ENCODE peak calls at places on chromosomes 6 and 20, in four cellular contexts. One of them, this sample, is unnamed.

GRCh38 chr20:34240698-34241615 is at the start of gene ASIP:
- DNase-seq in cerebellar cortex: no peak
- DNase-seq in caudate nucleus: no peak
- DNase-seq in occipital lobe: no peak
- DNase-seq in this sample: no peak

GRCh38 chr6:46134216-46134615 is 4.4 kb downstream of the ENPP4 start:
- DNase-seq in cerebellar cortex: no peak
- DNase-seq in caudate nucleus: no peak
- DNase-seq in occipital lobe: no peak
- DNase-seq in this sample: no peak

GRCh38 chr6:125781307-125781868 is 9.4 kb upstream of the NCOA7 start:
- DNase-seq in cerebellar cortex: peak
- DNase-seq in caudate nucleus: no peak
- DNase-seq in occipital lobe: no peak
- DNase-seq in this sample: no peak

GRCh38 chr20:23257848-23258746 is 92.5 kb upstream of the NXT1 start:
- DNase-seq in cerebellar cortex: no peak
- DNase-seq in caudate nucleus: no peak
- DNase-seq in occipital lobe: no peak
- DNase-seq in this sample: no peak

GRCh38 chr6:80269331-80269730 is 162.9 kb downstream of the BCKDHB start:
- DNase-seq in cerebellar cortex: no peak
- DNase-seq in caudate nucleus: no peak
- DNase-seq in occipital lobe: no peak
- DNase-seq in this sample: no peak

GRCh38 chr6:98579089-98579488 is 255.3 kb upstream of the POU3F2 start:
- DNase-seq in cerebellar cortex: no peak
- DNase-seq in caudate nucleus: no peak
- DNase-seq in occipital lobe: no peak
- DNase-seq in this sample: no peak

GRCh38 chr6:4059115-4059777 is 19.7 kb downstream of the FAM217A start:
- DNase-seq in cerebellar cortex: no peak
- DNase-seq in caudate nucleus: no peak
- DNase-seq in occipital lobe: no peak
- DNase-seq in this sample: no peak

GRCh38 chr20:4737857-4738627 is 16.3 kb downstream of the PRND start:
- DNase-seq in cerebellar cortex: no peak
- DNase-seq in caudate nucleus: no peak
- DNase-seq in occipital lobe: no peak
- DNase-seq in this sample: no peak

GRCh38 chr6:33279971-33280511 is 3.1 kb downstream of the B3GALT4 start:
- DNase-seq in cerebellar cortex: peak
- DNase-seq in caudate nucleus: no peak
- DNase-seq in occipital lobe: no peak
- DNase-seq in this sample: peak

GRCh38 chr20:63086421-63087235 is 79.9 kb upstream of the BHLHE23 start:
- DNase-seq in cerebellar cortex: no peak
- DNase-seq in caudate nucleus: no peak
- DNase-seq in occipital lobe: no peak
- DNase-seq in this sample: no peak

GRCh38 chr20:10532351-10532750 is 97.2 kb downstream of the SLX4IP start:
- DNase-seq in cerebellar cortex: no peak
- DNase-seq in caudate nucleus: no peak
- DNase-seq in occipital lobe: no peak
- DNase-seq in this sample: no peak

GRCh38 chr6:65199121-65199520 is 507.9 kb downstream of the EYS start:
- DNase-seq in cerebellar cortex: no peak
- DNase-seq in caudate nucleus: no peak
- DNase-seq in occipital lobe: no peak
- DNase-seq in this sample: no peak

GRCh38 chr6:44453146-44453545 is 65.6 kb downstream of the CDC5L start:
- DNase-seq in cerebellar cortex: no peak
- DNase-seq in caudate nucleus: no peak
- DNase-seq in occipital lobe: no peak
- DNase-seq in this sample: no peak

GRCh38 chr6:162416845-162417537 is 310.6 kb downstream of the PRKN start:
- DNase-seq in cerebellar cortex: no peak
- DNase-seq in caudate nucleus: no peak
- DNase-seq in occipital lobe: no peak
- DNase-seq in this sample: no peak

GRCh38 chr20:24892522-24892921 is 56.5 kb upstream of the CST7 start:
- DNase-seq in cerebellar cortex: no peak
- DNase-seq in caudate nucleus: no peak
- DNase-seq in occipital lobe: no peak
- DNase-seq in this sample: no peak

GRCh38 chr6:1609662-1610496 is at the start of gene FOXC1:
- DNase-seq in cerebellar cortex: peak
- DNase-seq in caudate nucleus: no peak
- DNase-seq in occipital lobe: no peak
- DNase-seq in this sample: peak

GRCh38 chr6:106751501-106752252 is 122.3 kb downstream of the QRSL1 start:
- DNase-seq in cerebellar cortex: no peak
- DNase-seq in caudate nucleus: no peak
- DNase-seq in occipital lobe: no peak
- DNase-seq in this sample: no peak

GRCh38 chr6:34301408-34301807 is 52.6 kb upstream of the SMIM29 start:
- DNase-seq in cerebellar cortex: no peak
- DNase-seq in caudate nucleus: no peak
- DNase-seq in occipital lobe: no peak
- DNase-seq in this sample: no peak

GRCh38 chr6:20455175-20456075 is 53.7 kb downstream of the E2F3 start:
- DNase-seq in cerebellar cortex: no peak
- DNase-seq in caudate nucleus: no peak
- DNase-seq in occipital lobe: no peak
- DNase-seq in this sample: no peak

GRCh38 chr6:159594750-159595117 is 98.3 kb downstream of the SOD2 start:
- DNase-seq in cerebellar cortex: no peak
- DNase-seq in caudate nucleus: no peak
- DNase-seq in occipital lobe: no peak
- DNase-seq in this sample: no peak

GRCh38 chr6:138572200-138572875 is 73.0 kb upstream of the NHSL1 start:
- DNase-seq in cerebellar cortex: peak
- DNase-seq in caudate nucleus: no peak
- DNase-seq in occipital lobe: no peak
- DNase-seq in this sample: peak

GRCh38 chr20:10508060-10508459 is 73.0 kb downstream of the SLX4IP start:
- DNase-seq in cerebellar cortex: no peak
- DNase-seq in caudate nucleus: no peak
- DNase-seq in occipital lobe: no peak
- DNase-seq in this sample: no peak

GRCh38 chr20:37757550-37757949 is 63.7 kb downstream of the CTNNBL1 start:
- DNase-seq in cerebellar cortex: no peak
- DNase-seq in caudate nucleus: no peak
- DNase-seq in occipital lobe: no peak
- DNase-seq in this sample: peak

GRCh38 chr6:169664227-169664626 is 37.6 kb downstream of the WDR27 start:
- DNase-seq in cerebellar cortex: no peak
- DNase-seq in caudate nucleus: no peak
- DNase-seq in occipital lobe: no peak
- DNase-seq in this sample: no peak

This sample was measured in T47D.